ENCODE peak calls at places on chromosomes 12 and 14, in eight cellular contexts. One of them, this sample, is unnamed.

GRCh38 chr12:87082756-87083155 is 826.6 kb upstream of the MGAT4C start:
- DNase-seq in Peyer's patch: no peak
- DNase-seq in breast epithelium: no peak
- DNase-seq in pancreas: no peak
- DNase-seq in HCT116: no peak
- DNase-seq in choroid plexus epithelial cell: peak
- DNase-seq in aorta: no peak
- DNase-seq in lower lobe of right lung: no peak
- DNase-seq in this sample: no peak

GRCh38 chr12:16939871-16940306 is 333.9 kb upstream of the LMO3 start:
- DNase-seq in Peyer's patch: no peak
- DNase-seq in breast epithelium: no peak
- DNase-seq in pancreas: peak
- DNase-seq in HCT116: peak
- DNase-seq in choroid plexus epithelial cell: peak
- DNase-seq in aorta: no peak
- DNase-seq in lower lobe of right lung: peak
- DNase-seq in this sample: peak

GRCh38 chr12:24705741-24706358 is 243.1 kb downstream of the BCAT1 start:
- DNase-seq in Peyer's patch: peak
- DNase-seq in breast epithelium: no peak
- DNase-seq in pancreas: no peak
- DNase-seq in HCT116: no peak
- DNase-seq in choroid plexus epithelial cell: peak
- DNase-seq in aorta: no peak
- DNase-seq in lower lobe of right lung: no peak
- DNase-seq in this sample: no peak

GRCh38 chr14:104865631-104866441 is 768 bp downstream of the CEP170B start:
- DNase-seq in Peyer's patch: peak
- DNase-seq in breast epithelium: peak
- DNase-seq in pancreas: peak
- DNase-seq in HCT116: peak
- DNase-seq in choroid plexus epithelial cell: peak
- DNase-seq in aorta: peak
- DNase-seq in lower lobe of right lung: peak
- DNase-seq in this sample: no peak

GRCh38 chr12:99619389-99620158 is 28.0 kb upstream of the GARIN6 start:
- DNase-seq in Peyer's patch: no peak
- DNase-seq in breast epithelium: no peak
- DNase-seq in pancreas: no peak
- DNase-seq in HCT116: peak
- DNase-seq in choroid plexus epithelial cell: peak
- DNase-seq in aorta: no peak
- DNase-seq in lower lobe of right lung: no peak
- DNase-seq in this sample: peak

GRCh38 chr12:88187571-88187970 is 45.5 kb downstream of the TMTC3 start:
- DNase-seq in Peyer's patch: no peak
- DNase-seq in breast epithelium: no peak
- DNase-seq in pancreas: no peak
- DNase-seq in HCT116: no peak
- DNase-seq in choroid plexus epithelial cell: no peak
- DNase-seq in aorta: no peak
- DNase-seq in lower lobe of right lung: no peak
- DNase-seq in this sample: no peak

GRCh38 chr12:103780992-103781391 is 60.0 kb downstream of the NT5DC3 start:
- DNase-seq in Peyer's patch: no peak
- DNase-seq in breast epithelium: no peak
- DNase-seq in pancreas: no peak
- DNase-seq in HCT116: no peak
- DNase-seq in choroid plexus epithelial cell: no peak
- DNase-seq in aorta: no peak
- DNase-seq in lower lobe of right lung: no peak
- DNase-seq in this sample: no peak

GRCh38 chr12:90548595-90548994 is 406.4 kb downstream of the CCER1 start:
- DNase-seq in Peyer's patch: no peak
- DNase-seq in breast epithelium: no peak
- DNase-seq in pancreas: no peak
- DNase-seq in HCT116: no peak
- DNase-seq in choroid plexus epithelial cell: no peak
- DNase-seq in aorta: no peak
- DNase-seq in lower lobe of right lung: no peak
- DNase-seq in this sample: no peak

GRCh38 chr12:103864710-103865109 is 23.7 kb upstream of the NT5DC3 start:
- DNase-seq in Peyer's patch: no peak
- DNase-seq in breast epithelium: no peak
- DNase-seq in pancreas: no peak
- DNase-seq in HCT116: no peak
- DNase-seq in choroid plexus epithelial cell: no peak
- DNase-seq in aorta: no peak
- DNase-seq in lower lobe of right lung: no peak
- DNase-seq in this sample: no peak

GRCh38 chr14:50943261-50943942 is 881 bp downstream of the PYGL start:
- DNase-seq in Peyer's patch: peak
- DNase-seq in breast epithelium: no peak
- DNase-seq in pancreas: peak
- DNase-seq in HCT116: peak
- DNase-seq in choroid plexus epithelial cell: no peak
- DNase-seq in aorta: peak
- DNase-seq in lower lobe of right lung: peak
- DNase-seq in this sample: no peak

GRCh38 chr12:15216036-15216889 is 5.0 kb downstream of the RERG start:
- DNase-seq in Peyer's patch: no peak
- DNase-seq in breast epithelium: no peak
- DNase-seq in pancreas: no peak
- DNase-seq in HCT116: no peak
- DNase-seq in choroid plexus epithelial cell: no peak
- DNase-seq in aorta: no peak
- DNase-seq in lower lobe of right lung: no peak
- DNase-seq in this sample: peak

GRCh38 chr12:15220451-15220850 is 766 bp downstream of the RERG start:
- DNase-seq in Peyer's patch: no peak
- DNase-seq in breast epithelium: no peak
- DNase-seq in pancreas: no peak
- DNase-seq in HCT116: no peak
- DNase-seq in choroid plexus epithelial cell: no peak
- DNase-seq in aorta: no peak
- DNase-seq in lower lobe of right lung: no peak
- DNase-seq in this sample: no peak

GRCh38 chr12:15225136-15225535 is 3.9 kb upstream of the RERG start:
- DNase-seq in Peyer's patch: no peak
- DNase-seq in breast epithelium: no peak
- DNase-seq in pancreas: no peak
- DNase-seq in HCT116: no peak
- DNase-seq in choroid plexus epithelial cell: no peak
- DNase-seq in aorta: no peak
- DNase-seq in lower lobe of right lung: no peak
- DNase-seq in this sample: no peak

GRCh38 chr12:15227004-15227679 is 5.9 kb upstream of the RERG start:
- DNase-seq in Peyer's patch: peak
- DNase-seq in breast epithelium: no peak
- DNase-seq in pancreas: peak
- DNase-seq in HCT116: peak
- DNase-seq in choroid plexus epithelial cell: peak
- DNase-seq in aorta: peak
- DNase-seq in lower lobe of right lung: peak
- DNase-seq in this sample: peak

DNA sequence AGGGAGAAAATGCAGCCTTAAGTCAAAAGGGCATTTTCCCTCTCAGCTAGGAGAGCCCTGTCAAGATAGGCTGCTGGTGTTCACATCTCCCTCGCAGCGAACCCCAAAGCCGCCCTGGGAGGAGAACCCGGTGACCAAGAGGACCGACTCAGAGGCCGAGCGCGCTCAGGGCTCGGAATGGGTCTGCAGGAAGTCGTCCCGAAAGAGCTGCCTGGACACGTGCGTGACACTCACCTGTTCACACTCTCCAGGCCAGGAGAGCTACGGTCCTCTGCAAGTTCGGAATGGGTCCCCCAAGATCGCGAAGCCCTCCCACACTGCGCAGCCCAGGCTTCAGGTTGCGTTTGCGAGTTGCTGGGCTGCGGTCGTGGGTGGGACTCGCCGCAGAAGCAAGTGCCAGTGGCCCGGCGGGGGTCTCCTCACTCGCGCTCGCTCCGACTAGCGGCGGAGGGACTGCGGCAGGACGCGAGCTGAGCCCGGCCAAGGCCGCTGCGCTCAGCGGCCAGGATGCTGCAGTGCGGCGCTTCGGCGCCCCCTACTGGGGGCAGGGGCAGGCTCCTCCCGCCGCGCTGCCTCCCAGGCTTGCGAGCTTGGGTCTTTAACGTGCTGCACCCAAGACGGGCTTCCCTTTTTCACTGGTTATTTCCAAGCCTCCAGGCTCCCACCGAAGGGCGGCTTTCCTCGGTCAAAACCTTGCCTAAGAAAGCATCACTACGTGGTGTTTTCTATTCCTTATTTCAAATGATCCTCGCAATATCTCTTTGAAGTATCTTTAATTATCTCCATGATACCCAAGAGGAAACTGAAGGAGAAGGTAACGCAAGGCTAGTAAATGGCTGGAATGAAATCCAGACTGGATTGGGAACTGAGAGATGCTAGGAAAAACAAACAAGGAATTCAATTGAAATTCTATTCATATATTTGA is at the start of gene RERG:
- DNase-seq in Peyer's patch: peak
- DNase-seq in breast epithelium: peak
- DNase-seq in pancreas: peak
- DNase-seq in HCT116: peak
- DNase-seq in choroid plexus epithelial cell: peak
- DNase-seq in aorta: peak
- DNase-seq in lower lobe of right lung: peak
- DNase-seq in this sample: no peak
- H3K4me3 ChIP-seq in Peyer's patch: peak
- H3K4me3 ChIP-seq in breast epithelium: peak
- H3K4me3 ChIP-seq in pancreas: peak
- H3K4me3 ChIP-seq in HCT116: peak
- H3K4me3 ChIP-seq in choroid plexus epithelial cell: peak
- H3K4me3 ChIP-seq in aorta: peak
- H3K4me3 ChIP-seq in lower lobe of right lung: peak
- H3K4me3 ChIP-seq in this sample: peak

GRCh38 chr14:85531594-85532391 is 1.8 kb downstream of the FLRT2 start:
- DNase-seq in Peyer's patch: peak
- DNase-seq in breast epithelium: peak
- DNase-seq in pancreas: peak
- DNase-seq in HCT116: no peak
- DNase-seq in choroid plexus epithelial cell: peak
- DNase-seq in aorta: peak
- DNase-seq in lower lobe of right lung: peak
- DNase-seq in this sample: no peak

GRCh38 chr14:85533821-85534271 is 3.9 kb downstream of the FLRT2 start:
- DNase-seq in Peyer's patch: no peak
- DNase-seq in breast epithelium: no peak
- DNase-seq in pancreas: peak
- DNase-seq in HCT116: no peak
- DNase-seq in choroid plexus epithelial cell: peak
- DNase-seq in aorta: peak
- DNase-seq in lower lobe of right lung: peak
- DNase-seq in this sample: no peak

GRCh38 chr14:85534435-85534834 is 4.5 kb downstream of the FLRT2 start:
- DNase-seq in Peyer's patch: no peak
- DNase-seq in breast epithelium: no peak
- DNase-seq in pancreas: no peak
- DNase-seq in HCT116: no peak
- DNase-seq in choroid plexus epithelial cell: peak
- DNase-seq in aorta: no peak
- DNase-seq in lower lobe of right lung: no peak
- DNase-seq in this sample: no peak

GRCh38 chr14:85532570-85532969 is 2.6 kb downstream of the FLRT2 start:
- DNase-seq in Peyer's patch: no peak
- DNase-seq in breast epithelium: no peak
- DNase-seq in pancreas: no peak
- DNase-seq in HCT116: no peak
- DNase-seq in choroid plexus epithelial cell: no peak
- DNase-seq in aorta: no peak
- DNase-seq in lower lobe of right lung: no peak
- DNase-seq in this sample: no peak

GRCh38 chr14:85532981-85533820 is 3.3 kb downstream of the FLRT2 start:
- DNase-seq in Peyer's patch: peak
- DNase-seq in breast epithelium: peak
- DNase-seq in pancreas: peak
- DNase-seq in HCT116: no peak
- DNase-seq in choroid plexus epithelial cell: peak
- DNase-seq in aorta: peak
- DNase-seq in lower lobe of right lung: peak
- DNase-seq in this sample: no peak
- H3K4me3 ChIP-seq in Peyer's patch: peak
- H3K4me3 ChIP-seq in breast epithelium: peak
- H3K4me3 ChIP-seq in pancreas: peak
- H3K4me3 ChIP-seq in HCT116: no peak
- H3K4me3 ChIP-seq in choroid plexus epithelial cell: peak
- H3K4me3 ChIP-seq in aorta: peak
- H3K4me3 ChIP-seq in lower lobe of right lung: peak
- H3K4me3 ChIP-seq in this sample: peak

GRCh38 chr12:6273209-6273928 is 37.1 kb upstream of the PLEKHG6 start:
- DNase-seq in Peyer's patch: no peak
- DNase-seq in breast epithelium: no peak
- DNase-seq in pancreas: no peak
- DNase-seq in HCT116: no peak
- DNase-seq in choroid plexus epithelial cell: no peak
- DNase-seq in aorta: no peak
- DNase-seq in lower lobe of right lung: peak
- DNase-seq in this sample: no peak
- H3K4me3 ChIP-seq in Peyer's patch: no peak
- H3K4me3 ChIP-seq in breast epithelium: no peak
- H3K4me3 ChIP-seq in pancreas: no peak
- H3K4me3 ChIP-seq in HCT116: peak
- H3K4me3 ChIP-seq in choroid plexus epithelial cell: no peak
- H3K4me3 ChIP-seq in aorta: no peak
- H3K4me3 ChIP-seq in lower lobe of right lung: no peak
- H3K4me3 ChIP-seq in this sample: no peak

GRCh38 chr12:8949525-8950286 is at the start of gene M6PR:
- DNase-seq in Peyer's patch: peak
- DNase-seq in breast epithelium: peak
- DNase-seq in pancreas: peak
- DNase-seq in HCT116: peak
- DNase-seq in choroid plexus epithelial cell: peak
- DNase-seq in aorta: peak
- DNase-seq in lower lobe of right lung: peak
- DNase-seq in this sample: peak

GRCh38 chr12:8948711-8949524 is 527 bp downstream of the M6PR start:
- DNase-seq in Peyer's patch: peak
- DNase-seq in breast epithelium: no peak
- DNase-seq in pancreas: no peak
- DNase-seq in HCT116: no peak
- DNase-seq in choroid plexus epithelial cell: peak
- DNase-seq in aorta: no peak
- DNase-seq in lower lobe of right lung: no peak
- DNase-seq in this sample: peak

GRCh38 chr12:8950287-8950574 is 786 bp upstream of the M6PR start:
- DNase-seq in Peyer's patch: no peak
- DNase-seq in breast epithelium: no peak
- DNase-seq in pancreas: no peak
- DNase-seq in HCT116: no peak
- DNase-seq in choroid plexus epithelial cell: no peak
- DNase-seq in aorta: no peak
- DNase-seq in lower lobe of right lung: no peak
- DNase-seq in this sample: no peak

GRCh38 chr12:8946733-8947132 is 2.7 kb downstream of the M6PR start:
- DNase-seq in Peyer's patch: no peak
- DNase-seq in breast epithelium: no peak
- DNase-seq in pancreas: no peak
- DNase-seq in HCT116: no peak
- DNase-seq in choroid plexus epithelial cell: no peak
- DNase-seq in aorta: no peak
- DNase-seq in lower lobe of right lung: no peak
- DNase-seq in this sample: no peak

GRCh38 chr12:8947737-8948136 is 1.7 kb downstream of the M6PR start:
- DNase-seq in Peyer's patch: no peak
- DNase-seq in breast epithelium: no peak
- DNase-seq in pancreas: no peak
- DNase-seq in HCT116: no peak
- DNase-seq in choroid plexus epithelial cell: no peak
- DNase-seq in aorta: no peak
- DNase-seq in lower lobe of right lung: no peak
- DNase-seq in this sample: no peak
- H3K4me3 ChIP-seq in Peyer's patch: no peak
- H3K4me3 ChIP-seq in breast epithelium: no peak
- H3K4me3 ChIP-seq in pancreas: peak
- H3K4me3 ChIP-seq in HCT116: peak
- H3K4me3 ChIP-seq in choroid plexus epithelial cell: no peak
- H3K4me3 ChIP-seq in aorta: no peak
- H3K4me3 ChIP-seq in lower lobe of right lung: peak
- H3K4me3 ChIP-seq in this sample: no peak

This sample was measured in LNCaP clone FGC.